ENCODE peak calls at places on chromosome 1, in seven cellular contexts. Q is HFFc6; Z is hippocampal formation; F is H1; E is activated naive CD4-positive, alpha-beta T cell; A is putamen; K is fibroblast of the aortic adventitia. S is an unnamed sample.

GRCh38 chr1:31782766-31783410 is 18.7 kb upstream of the ADGRB2 start:
- DNase-seq in Q (no peak), Z (no peak), F (no peak), E (no peak), A (no peak), K (no peak), S (no peak)

GRCh38 chr1:30473920-30474817 is 249.2 kb downstream of the MATN1 start:
- DNase-seq in Q (no peak), Z (no peak), F (no peak), E (no peak), A (no peak), K (no peak), S (no peak)

GRCh38 chr1:159071970-159072582 is 4.5 kb downstream of the AIM2 start:
- DNase-seq in Q (peak), Z (no peak), F (no peak), E (no peak), A (peak), K (peak), S (no peak)

GRCh38 chr1:208129057-208129456 is 115.1 kb downstream of the PLXNA2 start:
- DNase-seq in Q (no peak), Z (no peak), F (no peak), E (no peak), A (no peak), K (no peak), S (no peak)

GRCh38 chr1:236176337-236177336 is 34.3 kb downstream of the GPR137B start:
- DNase-seq in Q (no peak), Z (no peak), F (no peak), E (no peak), A (no peak), K (no peak), S (no peak)

GRCh38 chr1:23999156-23999671 is 19.1 kb upstream of the SRSF10 start:
- DNase-seq in Q (no peak), Z (no peak), F (no peak), E (no peak), A (no peak), K (no peak), S (no peak)

GRCh38 chr1:117747605-117748004 is 141.8 kb downstream of the TENT5C start:
- DNase-seq in Q (no peak), Z (no peak), F (no peak), E (no peak), A (no peak), K (no peak), S (no peak)

GRCh38 chr1:245062906-245063305 is 91.9 kb upstream of the KIF26B start:
- DNase-seq in Q (no peak), Z (no peak), F (no peak), E (no peak), A (no peak), K (no peak), S (no peak)

GRCh38 chr1:34884961-34885360 is 25.4 kb upstream of the SMIM12 start:
- DNase-seq in Q (no peak), Z (no peak), F (peak), E (no peak), A (no peak), K (no peak), S (no peak)

GRCh38 chr1:52848423-52848822 is 5.9 kb downstream of the ZYG11A start:
- DNase-seq in Q (no peak), Z (no peak), F (no peak), E (no peak), A (no peak), K (no peak), S (no peak)

GRCh38 chr1:115671176-115672062 is 29.6 kb downstream of the VANGL1 start:
- DNase-seq in Q (peak), Z (peak), F (no peak), E (no peak), A (no peak), K (no peak), S (no peak)

GRCh38 chr1:9798236-9799130 is 25.3 kb downstream of the CLSTN1 start:
- DNase-seq in Q (no peak), Z (no peak), F (no peak), E (no peak), A (no peak), K (peak), S (peak)

GRCh38 chr1:70222716-70223235 is 1.6 kb downstream of the SRSF11 start:
- DNase-seq in Q (no peak), Z (no peak), F (no peak), E (no peak), A (no peak), K (no peak), S (no peak)

GRCh38 chr1:54337928-54338327 is 68.3 kb downstream of the SSBP3 start:
- DNase-seq in Q (no peak), Z (no peak), F (no peak), E (no peak), A (no peak), K (no peak), S (no peak)

GRCh38 chr1:189220750-189221149 is 1256.9 kb downstream of the BRINP3 start:
- DNase-seq in Q (no peak), Z (no peak), F (no peak), E (no peak), A (no peak), K (no peak), S (no peak)

GRCh38 chr1:3799976-3800685 is 3.8 kb upstream of the LRRC47 start:
- DNase-seq in Q (no peak), Z (no peak), F (no peak), E (no peak), A (no peak), K (no peak), S (no peak)

GRCh38 chr1:117592155-117592554 is 13.7 kb upstream of the TENT5C start:
- DNase-seq in Q (no peak), Z (no peak), F (no peak), E (no peak), A (no peak), K (no peak), S (no peak)

GRCh38 chr1:99146129-99146848 is 118.0 kb upstream of the PLPPR4 start:
- DNase-seq in Q (no peak), Z (no peak), F (no peak), E (no peak), A (no peak), K (no peak), S (no peak)